ENCODE peak calls at places on chromosomes 3 and 15, in six cellular contexts. U is H9, L is mesenchymal stem cell, H is neuronal stem cell, E is IMR-90, W is H1. Y is an unnamed sample.

GRCh38 chr3:138051946-138052802 is 42.2 kb downstream of the CLDN18 start:
- DNase-seq in W (no peak), L (peak; percentile 49), H (peak; percentile 30), E (peak; percentile 62), U (peak; percentile 62), Y (peak; percentile 47)

GRCh38 chr15:88376574-88377174 is 90.5 kb downstream of the MRPL46 start:
- DNase-seq in W (no peak), H (no peak), U (no peak), E (peak; percentile 54), L (no peak), Y (peak; percentile 73)

GRCh38 chr15:98421419-98422085 is 226.8 kb upstream of the IGF1R start:
- DNase-seq in U (peak; percentile 84), E (peak; percentile 13), W (peak; percentile 96), H (peak; percentile 70), L (peak; percentile 41), Y (peak; percentile 68)

GRCh38 chr3:165192610-165193192 is 3.5 kb downstream of the SLITRK3 start:
- DNase-seq in L (peak; percentile 8), H (peak; percentile 67), E (no peak), W (peak; percentile 76), U (peak; percentile 80), Y (no peak)

GRCh38 chr3:129085165-129085715 is 24.7 kb downstream of the GP9 start:
- DNase-seq in H (no peak), E (no peak), W (no peak), U (no peak), L (no peak), Y (no peak)

GRCh38 chr15:94563455-94563854 is 332.1 kb downstream of the MCTP2 start:
- DNase-seq in U (no peak), H (no peak), W (no peak), L (no peak), E (no peak), Y (no peak)

GRCh38 chr15:69813881-69814280 is 283.8 kb downstream of the TLE3 start:
- DNase-seq in E (no peak), H (no peak), L (no peak), W (no peak), U (no peak), Y (peak; percentile 52)

GRCh38 chr3:42014949-42015533 is 53.1 kb upstream of the ULK4 start:
- DNase-seq in E (no peak), U (no peak), W (no peak), L (peak; percentile 45), H (no peak), Y (no peak)

DNA sequence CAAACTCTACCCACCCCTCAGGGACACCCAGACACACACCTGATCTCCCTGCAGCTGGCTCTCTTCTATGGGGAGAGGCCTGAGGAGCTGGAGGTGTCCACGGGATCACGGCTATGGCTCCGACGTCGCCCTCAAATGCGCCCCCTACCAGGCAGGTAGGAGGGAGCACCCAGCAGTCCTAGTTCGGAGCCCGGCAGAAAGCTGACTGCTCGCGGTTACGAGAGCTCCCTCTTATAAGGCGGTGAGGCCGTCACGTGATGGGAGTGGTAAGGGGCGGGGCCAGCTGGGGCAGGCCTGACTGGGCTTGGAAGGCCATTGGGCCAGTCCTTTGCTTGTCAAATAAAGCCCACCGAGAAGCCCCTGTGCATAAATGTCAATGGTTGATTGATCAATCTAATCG is at the start of gene PRR20G:
- DNase-seq in L (no peak), U (peak; percentile 53), W (no peak), E (no peak), H (no peak), Y (no peak)
- H3K14ac ChIP-seq in L (no peak within 1 kb of the TSS), U (no peak within 1 kb of the TSS), W (no peak within 1 kb of the TSS), E (no peak within 1 kb of the TSS), H (no peak within 1 kb of the TSS), Y (no peak within 1 kb of the TSS)

DNA sequence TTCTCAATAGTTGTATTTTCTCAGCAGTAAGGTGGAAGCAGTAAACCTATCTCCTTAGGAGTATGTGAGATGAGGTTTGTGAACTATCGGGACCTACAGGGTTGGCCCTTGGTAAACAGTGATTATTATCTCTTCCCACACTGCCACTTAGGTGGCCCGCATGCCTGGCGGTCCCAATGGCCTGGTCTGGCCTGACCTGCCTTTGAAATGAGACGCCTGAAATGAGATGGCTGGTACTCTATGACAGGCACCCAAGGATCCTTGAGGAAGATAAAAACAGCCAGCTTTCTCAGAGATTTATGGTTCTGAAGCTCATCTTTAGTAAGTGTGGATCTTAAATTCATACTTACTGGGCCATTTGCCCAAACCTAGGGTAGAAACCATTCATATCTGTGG is 45.2 kb upstream of the VILL start:
- DNase-seq in L (no peak), H (no peak), E (no peak), U (no peak), W (peak; percentile 37), Y (peak; percentile 76)
- H4K8ac ChIP-seq in L (no peak overlapping the region), H (no peak overlapping the region), E (peak overlapping the region; percentile 90), U (no peak overlapping the region), W (no peak overlapping the region), Y (no peak overlapping the region)

GRCh38 chr3:66386011-66386924 is 114.6 kb downstream of the LRIG1 start:
- DNase-seq in L (no peak), W (no peak), E (no peak), U (no peak), H (no peak), Y (no peak)

GRCh38 chr3:66382142-66382541 is 118.7 kb downstream of the LRIG1 start:
- DNase-seq in H (no peak), E (no peak), U (no peak), L (no peak), W (peak; percentile 38), Y (no peak)

GRCh38 chr3:66383023-66383422 is 117.8 kb downstream of the LRIG1 start:
- DNase-seq in U (no peak), L (no peak), W (peak; percentile 32), H (no peak), E (no peak), Y (no peak)

GRCh38 chr3:66385066-66385465 is 115.8 kb downstream of the LRIG1 start:
- DNase-seq in L (no peak), U (peak; percentile 3), E (no peak), H (no peak), W (no peak), Y (no peak)

GRCh38 chr3:66383998-66384745 is 116.7 kb downstream of the LRIG1 start:
- DNase-seq in U (peak; percentile 17), L (no peak), W (peak; percentile 35), H (no peak), E (no peak), Y (no peak)
- H3K27ac ChIP-seq in U (no peak overlapping the region), L (no peak overlapping the region), W (no peak overlapping the region), H (no peak overlapping the region), E (no peak overlapping the region), Y (no peak overlapping the region)

DNA sequence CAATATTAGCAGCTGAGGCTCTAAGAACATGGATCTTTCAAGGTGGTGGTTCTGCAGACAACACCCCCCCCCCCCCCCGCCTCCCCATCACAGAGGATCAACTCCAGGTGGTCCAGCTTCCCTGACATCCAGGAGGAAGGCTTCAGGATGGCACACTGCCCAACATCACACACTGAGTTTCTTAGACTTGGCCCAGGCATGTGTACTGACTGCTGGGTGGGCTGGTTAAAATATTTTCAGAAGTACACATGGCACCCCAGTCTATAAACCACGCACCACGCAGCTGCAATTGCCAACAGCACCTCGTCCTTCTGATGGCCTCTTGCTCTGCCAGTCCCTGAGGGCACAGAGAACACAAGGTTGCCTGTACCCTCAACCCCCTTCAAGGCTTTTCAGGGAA is 22.1 kb downstream of the SRPRB start:
- DNase-seq in W (no peak), H (no peak), L (no peak), U (no peak), E (no peak), Y (no peak)
- H3K14ac ChIP-seq in W (no peak overlapping the region), H (no peak overlapping the region), L (no peak overlapping the region), U (no peak overlapping the region), E (no peak overlapping the region), Y (no peak overlapping the region)

DNA sequence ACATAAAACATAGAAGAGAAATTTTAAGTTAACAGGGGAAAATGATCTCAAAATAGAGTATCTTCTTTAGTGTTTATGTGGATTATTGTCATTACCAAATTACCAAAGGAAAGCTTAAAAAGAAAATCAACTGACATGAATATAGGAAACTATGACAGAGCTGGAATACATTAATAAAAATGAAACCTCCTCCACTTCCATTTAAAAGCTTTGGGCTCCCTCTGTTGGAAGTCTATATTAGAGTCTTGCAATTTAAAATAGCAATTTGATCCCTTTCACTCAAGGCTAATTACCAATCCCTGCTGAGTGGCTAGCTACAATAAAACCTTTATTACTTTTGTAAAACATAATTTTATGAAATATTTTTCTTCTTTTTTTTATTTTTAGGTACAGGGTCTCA is 61.4 kb upstream of the IMPG2 start:
- DNase-seq in L (peak; percentile 51), E (peak; percentile 58), W (no peak), U (no peak), H (peak; percentile 6), Y (peak; percentile 50)
- H4K8ac ChIP-seq in L (no peak overlapping the region), E (no peak overlapping the region), W (no peak overlapping the region), U (no peak overlapping the region), H (no peak overlapping the region), Y (no peak overlapping the region)

DNA sequence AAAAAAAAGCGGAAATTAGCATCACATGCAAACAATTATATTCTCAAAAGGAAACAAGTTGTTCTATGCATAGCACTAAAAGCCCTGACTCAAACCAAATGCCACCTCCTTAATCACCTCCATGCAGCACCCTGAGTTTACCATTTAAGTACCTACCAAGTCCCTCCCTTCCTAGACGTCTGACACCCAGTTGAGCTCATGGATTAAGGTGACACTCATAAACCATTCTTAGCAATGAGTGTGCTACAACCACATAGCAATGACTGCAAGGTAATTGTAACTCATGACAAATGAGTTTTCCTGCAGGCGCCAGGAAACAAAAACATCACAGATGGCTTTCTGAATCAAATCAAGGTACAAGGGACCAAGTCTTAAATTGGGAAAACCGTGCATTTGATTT is 32.0 kb downstream of the WWTR1 start:
- DNase-seq in W (no peak), E (no peak), U (no peak), L (no peak), H (no peak), Y (no peak)
- H3K27ac ChIP-seq in W (no peak overlapping the region), E (no peak overlapping the region), U (no peak overlapping the region), L (peak overlapping the region; percentile 19), H (no peak overlapping the region), Y (no peak overlapping the region)

DNA sequence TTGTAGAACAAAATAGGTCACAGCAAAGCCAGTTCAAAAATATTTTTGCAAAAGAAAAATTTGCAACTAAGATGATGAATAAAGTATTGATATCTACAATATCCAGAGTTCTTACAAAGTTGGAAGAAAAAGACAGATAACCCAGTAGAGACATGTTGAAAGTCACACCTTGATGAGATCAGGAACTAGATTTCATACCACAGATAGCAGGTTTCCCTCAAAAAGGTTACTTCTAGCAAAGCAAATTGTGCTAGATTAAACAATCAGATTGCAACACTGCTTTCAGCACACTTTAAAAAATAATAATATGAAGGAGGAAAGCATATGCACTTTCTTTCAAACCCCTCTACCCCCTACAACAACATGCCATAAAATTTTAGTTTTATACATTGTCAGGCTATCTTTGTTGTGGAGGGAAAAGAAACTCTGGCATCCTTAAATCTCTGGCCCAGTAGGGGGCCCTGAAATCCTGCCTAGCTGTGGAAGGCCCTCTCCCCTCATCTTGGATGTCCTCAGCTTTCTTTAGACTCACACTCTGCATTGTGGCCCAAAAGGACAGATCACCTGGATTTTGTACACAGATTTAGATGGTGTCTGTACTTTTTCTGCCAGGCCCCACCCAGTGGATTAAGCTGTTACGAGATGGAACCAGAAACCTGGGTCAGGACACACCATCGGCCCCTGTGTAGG is 50.9 kb downstream of the CCR3 start:
- DNase-seq in U (no peak), W (no peak), L (no peak), H (no peak), E (no peak), Y (no peak)
- H3K14ac ChIP-seq in U (no peak overlapping the region), W (no peak overlapping the region), L (no peak overlapping the region), H (no peak overlapping the region), E (no peak overlapping the region), Y (no peak overlapping the region)

GRCh38 chr15:68053997-68054657 is at the start of gene PIAS1:
- DNase-seq in U (peak; percentile 96), H (peak; percentile 94), E (peak; percentile 83), L (peak; percentile 90), W (peak; percentile 93), Y (peak; percentile 97)
- H4K8ac ChIP-seq in U (no peak within 1 kb of the TSS), H (no peak within 1 kb of the TSS), E (peak within 1 kb of the TSS; percentile 51), L (peak within 1 kb of the TSS; percentile 91), W (peak within 1 kb of the TSS; percentile 81), Y (peak within 1 kb of the TSS; percentile 92)

GRCh38 chr3:4821331-4821730 is 157.9 kb upstream of the BHLHE40 start:
- DNase-seq in U (no peak), W (no peak), L (no peak), H (no peak), E (no peak), Y (peak; percentile 81)
- H3K27ac ChIP-seq in U (no peak overlapping the region), W (no peak overlapping the region), L (no peak overlapping the region), H (no peak overlapping the region), E (no peak overlapping the region), Y (no peak overlapping the region)